ENCODE peak calls at places on chromosomes 6 and 20, in four cellular contexts. One of them, this sample, is unnamed.

GRCh38 chr6:33634203-33634727 is 13.1 kb downstream of the ITPR3 start:
- DNase-seq in fibroblast of lung: no peak
- DNase-seq in hepatocyte: peak; percentile 70
- DNase-seq in K562: no peak
- DNase-seq in this sample: no peak

GRCh38 chr6:15608406-15608805 is 54.4 kb downstream of the DTNBP1 start:
- DNase-seq in fibroblast of lung: peak; percentile 74
- DNase-seq in hepatocyte: peak; percentile 43
- DNase-seq in K562: no peak
- DNase-seq in this sample: no peak

GRCh38 chr6:109514946-109515345 is 31.9 kb upstream of the ZBTB24 start:
- DNase-seq in fibroblast of lung: peak; percentile 17
- DNase-seq in hepatocyte: no peak
- DNase-seq in K562: no peak
- DNase-seq in this sample: no peak

GRCh38 chr6:142702501-142703460 is 242.2 kb downstream of the HIVEP2 start:
- DNase-seq in fibroblast of lung: no peak
- DNase-seq in hepatocyte: no peak
- DNase-seq in K562: peak; percentile 11
- DNase-seq in this sample: no peak

GRCh38 chr6:118387921-118388701 is 160.0 kb upstream of the PLN start:
- DNase-seq in fibroblast of lung: peak; percentile 98
- DNase-seq in hepatocyte: no peak
- DNase-seq in K562: no peak
- DNase-seq in this sample: no peak

GRCh38 chr6:67663105-67663895 is 971.8 kb upstream of the ADGRB3 start:
- DNase-seq in fibroblast of lung: no peak
- DNase-seq in hepatocyte: no peak
- DNase-seq in K562: no peak
- DNase-seq in this sample: no peak

GRCh38 chr20:37841991-37842390 is 60.9 kb upstream of the VSTM2L start:
- DNase-seq in fibroblast of lung: no peak
- DNase-seq in hepatocyte: no peak
- DNase-seq in K562: no peak
- DNase-seq in this sample: no peak

GRCh38 chr6:72363844-72364740 is 257.8 kb upstream of the KCNQ5 start:
- DNase-seq in fibroblast of lung: peak; percentile 99
- DNase-seq in hepatocyte: peak; percentile 51
- DNase-seq in K562: no peak
- DNase-seq in this sample: no peak

GRCh38 chr6:16761469-16762264 is 407 bp upstream of the ATXN1 start:
- DNase-seq in fibroblast of lung: peak; percentile 93
- DNase-seq in hepatocyte: peak; percentile 95
- DNase-seq in K562: peak; percentile 82
- DNase-seq in this sample: no peak

DNA sequence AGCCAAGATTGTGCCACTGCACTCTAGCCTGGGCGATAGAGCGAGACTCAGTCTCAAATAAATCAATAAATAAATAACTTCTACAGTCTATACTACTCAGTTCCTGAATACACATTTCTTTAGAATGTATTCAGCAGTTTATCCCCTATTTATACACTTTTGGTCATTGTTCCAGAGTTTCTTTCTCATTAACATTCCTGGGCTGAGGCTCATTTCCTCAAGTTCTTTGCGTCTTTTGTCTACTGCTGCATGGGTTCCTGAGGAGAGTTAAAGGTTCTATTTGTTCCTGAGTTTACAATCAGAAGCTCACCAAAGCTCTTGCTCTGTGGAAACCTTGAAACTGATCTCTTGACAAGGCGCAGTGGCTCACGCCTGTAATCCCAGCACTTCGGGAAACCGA is 37.7 kb upstream of the SASH1 start:
- DNase-seq in fibroblast of lung: peak; percentile 88
- DNase-seq in hepatocyte: no peak
- DNase-seq in K562: no peak
- DNase-seq in this sample: no peak
- H3K4me2 ChIP-seq in fibroblast of lung: no peak overlapping the region
- H3K4me2 ChIP-seq in hepatocyte: no peak overlapping the region
- H3K4me2 ChIP-seq in K562: no peak overlapping the region
- H3K4me2 ChIP-seq in this sample: no peak overlapping the region

GRCh38 chr20:62740286-62741141 is 31.9 kb downstream of the NTSR1 start:
- DNase-seq in fibroblast of lung: peak; percentile 91
- DNase-seq in hepatocyte: peak; percentile 51
- DNase-seq in K562: peak; percentile 82
- DNase-seq in this sample: no peak
- TF ChIP-seq CTCF in fibroblast of lung: no peak
- TF ChIP-seq CTCF in hepatocyte: no peak
- TF ChIP-seq CTCF in K562: no peak
- TF ChIP-seq CTCF in this sample: no peak

DNA sequence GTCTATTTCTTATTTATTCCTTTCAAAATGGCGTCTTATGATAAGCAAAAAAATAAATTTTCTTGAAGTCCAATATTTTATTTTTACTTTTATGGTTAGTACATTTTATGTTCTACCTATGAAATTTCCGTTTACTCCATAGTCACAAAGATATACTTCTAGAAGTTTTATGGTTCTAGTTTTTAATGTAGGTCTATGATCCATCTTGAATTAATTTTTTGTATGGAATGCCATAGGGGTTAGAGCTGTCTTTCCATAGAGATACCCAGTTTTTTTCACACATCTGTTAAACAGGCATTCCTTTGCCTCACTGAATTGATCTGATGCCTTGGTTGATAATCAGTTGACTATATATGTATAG is 24.9 kb upstream of the ASIP start:
- DNase-seq in fibroblast of lung: no peak
- DNase-seq in hepatocyte: no peak
- DNase-seq in K562: no peak
- DNase-seq in this sample: no peak
- H2AFZ ChIP-seq in fibroblast of lung: no peak overlapping the region
- H2AFZ ChIP-seq in hepatocyte: peak overlapping the region; percentile 43
- H2AFZ ChIP-seq in K562: peak overlapping the region; percentile 98
- H2AFZ ChIP-seq in this sample: no peak overlapping the region

DNA sequence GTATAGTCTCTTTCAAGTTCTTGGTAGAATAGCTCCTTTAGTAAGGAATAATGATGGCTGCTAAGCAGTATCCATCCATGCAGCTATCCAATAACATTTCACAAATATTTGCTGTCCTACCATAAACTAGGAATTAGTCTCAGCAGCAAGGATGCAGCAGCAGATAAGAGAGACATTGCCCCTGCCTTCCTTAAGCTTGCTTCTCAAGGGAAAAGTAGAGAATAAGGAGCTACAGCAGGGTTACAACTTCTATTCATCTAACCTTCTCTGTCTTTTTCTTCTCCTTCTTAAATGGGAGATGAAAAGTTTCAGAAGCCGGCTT is 2.4 kb downstream of the IL22RA2 start:
- DNase-seq in fibroblast of lung: no peak
- DNase-seq in hepatocyte: no peak
- DNase-seq in K562: no peak
- DNase-seq in this sample: no peak
- H3K4me2 ChIP-seq in fibroblast of lung: no peak overlapping the region
- H3K4me2 ChIP-seq in hepatocyte: no peak overlapping the region
- H3K4me2 ChIP-seq in K562: peak overlapping the region; percentile 72
- H3K4me2 ChIP-seq in this sample: no peak overlapping the region

GRCh38 chr6:75568965-75569364 is 32.7 kb upstream of the SENP6 start:
- DNase-seq in fibroblast of lung: no peak
- DNase-seq in hepatocyte: no peak
- DNase-seq in K562: no peak
- DNase-seq in this sample: no peak

GRCh38 chr6:75568100-75568499 is 33.6 kb upstream of the SENP6 start:
- DNase-seq in fibroblast of lung: no peak
- DNase-seq in hepatocyte: no peak
- DNase-seq in K562: no peak
- DNase-seq in this sample: no peak

GRCh38 chr6:75557068-75557467 is 44.6 kb upstream of the SENP6 start:
- DNase-seq in fibroblast of lung: no peak
- DNase-seq in hepatocyte: no peak
- DNase-seq in K562: no peak
- DNase-seq in this sample: no peak

GRCh38 chr6:75566137-75566767 is 35.4 kb upstream of the SENP6 start:
- DNase-seq in fibroblast of lung: no peak
- DNase-seq in hepatocyte: no peak
- DNase-seq in K562: no peak
- DNase-seq in this sample: no peak

DNA sequence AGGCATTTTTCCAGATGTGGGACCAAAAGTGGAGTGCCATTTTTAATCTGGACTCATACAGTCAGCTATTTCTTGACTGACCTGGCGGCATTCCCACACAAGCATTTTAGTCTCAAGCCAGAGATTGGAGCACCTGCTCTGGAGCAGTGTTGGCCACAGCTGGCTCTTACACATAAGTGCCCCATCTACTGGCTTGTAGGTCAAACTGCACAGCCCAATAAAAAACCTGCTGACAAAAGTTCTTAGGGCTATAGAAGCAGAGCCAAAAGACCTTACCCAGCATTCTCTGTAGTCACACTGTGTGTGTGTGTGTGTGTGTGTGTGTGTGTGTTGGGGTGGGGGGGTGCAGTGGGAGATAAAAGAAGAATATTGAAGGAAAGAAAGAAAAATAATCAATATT is 38.6 kb upstream of the SENP6 start:
- DNase-seq in fibroblast of lung: peak; percentile 32
- DNase-seq in hepatocyte: peak; percentile 32
- DNase-seq in K562: peak; percentile 30
- DNase-seq in this sample: peak; percentile 49
- TF ChIP-seq CTCF in fibroblast of lung: peak; percentile 48
- TF ChIP-seq CTCF in hepatocyte: peak; percentile 33
- TF ChIP-seq CTCF in K562: peak; percentile 43
- TF ChIP-seq CTCF in this sample: peak; percentile 67

GRCh38 chr6:27145731-27146455 is 101.6 kb upstream of the PRSS16 start:
- DNase-seq in fibroblast of lung: peak; percentile 93
- DNase-seq in hepatocyte: peak; percentile 85
- DNase-seq in K562: peak; percentile 92
- DNase-seq in this sample: peak; percentile 93
- H2AFZ ChIP-seq in fibroblast of lung: peak overlapping the region; percentile 77
- H2AFZ ChIP-seq in hepatocyte: peak overlapping the region; percentile 51
- H2AFZ ChIP-seq in K562: no peak overlapping the region
- H2AFZ ChIP-seq in this sample: no peak overlapping the region

GRCh38 chr6:32184084-32184640 is at the start of gene AGER:
- DNase-seq in fibroblast of lung: no peak
- DNase-seq in hepatocyte: no peak
- DNase-seq in K562: peak; percentile 24
- DNase-seq in this sample: no peak
- H3K4me2 ChIP-seq in fibroblast of lung: no peak within 1 kb of the TSS
- H3K4me2 ChIP-seq in hepatocyte: no peak within 1 kb of the TSS
- H3K4me2 ChIP-seq in K562: no peak within 1 kb of the TSS
- H3K4me2 ChIP-seq in this sample: no peak within 1 kb of the TSS